ENCODE peak calls at places on chromosome 13, in four cellular contexts. T is A549, G is GM12878, B is K562. W is an unnamed sample.

GRCh38 chr13:49791753-49792549 is 531 bp downstream of the KPNA3 start:
- DNase-seq in T (peak), G (no peak), B (peak), W (peak)

GRCh38 chr13:98118865-98119264 is 24.0 kb upstream of the FARP1 start:
- DNase-seq in T (no peak), G (no peak), B (no peak), W (no peak)

GRCh38 chr13:57877596-57877995 is 246.1 kb downstream of the PCDH17 start:
- DNase-seq in T (no peak), G (no peak), B (no peak), W (no peak)

GRCh38 chr13:98370806-98371553 is 193.9 kb upstream of the RNF113B start:
- DNase-seq in T (no peak), G (no peak), B (no peak), W (no peak)

GRCh38 chr13:114203536-114203935 is 24.5 kb downstream of the CFAP97D2 start:
- DNase-seq in T (no peak), G (no peak), B (no peak), W (no peak)

GRCh38 chr13:26246154-26246553 is 7.8 kb upstream of the CDK8 start:
- DNase-seq in T (no peak), G (no peak), B (peak), W (no peak)

GRCh38 chr13:70080030-70080429 is 27.6 kb upstream of the ATXN8OS start:
- DNase-seq in T (no peak), G (no peak), B (no peak), W (no peak)

GRCh38 chr13:83577183-83577582 is 305.1 kb downstream of the SLITRK1 start:
- DNase-seq in T (no peak), G (no peak), B (no peak), W (no peak)

GRCh38 chr13:39888865-39889810 is 233.7 kb downstream of the COG6 start:
- DNase-seq in T (no peak), G (no peak), B (no peak), W (no peak)

GRCh38 chr13:38210928-38211596 is 138.6 kb upstream of the UFM1 start:
- DNase-seq in T (no peak), G (no peak), B (no peak), W (no peak)

GRCh38 chr13:96511587-96511986 is 421.7 kb downstream of the HS6ST3 start:
- DNase-seq in T (no peak), G (no peak), B (no peak), W (no peak)

GRCh38 chr13:85772379-85772778 is 26.8 kb downstream of the SLITRK6 start:
- DNase-seq in T (peak), G (no peak), B (no peak), W (no peak)

GRCh38 chr13:42612021-42612765 is 38.2 kb downstream of the TNFSF11 start:
- DNase-seq in T (no peak), G (no peak), B (no peak), W (no peak)

GRCh38 chr13:21913010-21913409 is 242.1 kb downstream of the FGF9 start:
- DNase-seq in T (no peak), G (no peak), B (peak), W (peak)

GRCh38 chr13:98083507-98083906 is 59.4 kb upstream of the FARP1 start:
- DNase-seq in T (no peak), G (no peak), B (no peak), W (no peak)

GRCh38 chr13:48571121-48571901 is 38.4 kb upstream of the RCBTB2 start:
- DNase-seq in T (no peak), G (no peak), B (no peak), W (peak)

GRCh38 chr13:37960427-37960826 is 90.9 kb upstream of the TRPC4 start:
- DNase-seq in T (no peak), G (no peak), B (peak), W (no peak)

GRCh38 chr13:36313047-36313969 is 15.7 kb upstream of the CCDC169 start:
- DNase-seq in T (no peak), G (no peak), B (no peak), W (no peak)

GRCh38 chr13:63901630-63902029 is 2486.0 kb upstream of the PCDH20 start:
- DNase-seq in T (peak), G (no peak), B (peak), W (no peak)

GRCh38 chr13:104954210-104954609 is 1581.3 kb downstream of the EFNB2 start:
- DNase-seq in T (no peak), G (no peak), B (no peak), W (no peak)

GRCh38 chr13:114109646-114110045 is 22.8 kb downstream of the RASA3 start:
- DNase-seq in T (no peak), G (no peak), B (no peak), W (no peak)

GRCh38 chr13:109348514-109349340 is 437.7 kb downstream of the IRS2 start:
- DNase-seq in T (peak), G (no peak), B (no peak), W (no peak)

GRCh38 chr13:78022164-78022877 is 103.7 kb upstream of the EDNRB start:
- DNase-seq in T (no peak), G (peak), B (no peak), W (peak)

GRCh38 chr13:82275644-82276043 is 1606.6 kb downstream of the SLITRK1 start:
- DNase-seq in T (no peak), G (no peak), B (peak), W (no peak)

GRCh38 chr13:46119883-46120614 is 15.2 kb upstream of the CPB2 start:
- DNase-seq in T (peak), G (no peak), B (peak), W (no peak)

GRCh38 chr13:75691183-75691582 is 55.1 kb downstream of the LMO7 start:
- DNase-seq in T (peak), G (no peak), B (no peak), W (no peak)

GRCh38 chr13:19605161-19605955 is 28.1 kb upstream of the MPHOSPH8 start:
- DNase-seq in T (no peak), G (no peak), B (no peak), W (no peak)

GRCh38 chr13:48731957-48732569 is 78.3 kb downstream of the CYSLTR2 start:
- DNase-seq in T (peak), G (no peak), B (peak), W (peak)

GRCh38 chr13:95099541-95099940 is 201.7 kb downstream of the ABCC4 start:
- DNase-seq in T (peak), G (no peak), B (no peak), W (no peak)

GRCh38 chr13:27258637-27259377 is 7.4 kb downstream of the RPL21 start:
- DNase-seq in T (no peak), G (no peak), B (no peak), W (no peak)

GRCh38 chr13:27257233-27257568 is 5.8 kb downstream of the RPL21 start:
- DNase-seq in T (no peak), G (no peak), B (no peak), W (no peak)

GRCh38 chr13:27261376-27261775 is 9.3 kb upstream of the RASL11A start:
- DNase-seq in T (no peak), G (no peak), B (no peak), W (no peak)

GRCh38 chr13:27259831-27260230 is 8.5 kb downstream of the RPL21 start:
- DNase-seq in T (no peak), G (no peak), B (no peak), W (no peak)

DNA sequence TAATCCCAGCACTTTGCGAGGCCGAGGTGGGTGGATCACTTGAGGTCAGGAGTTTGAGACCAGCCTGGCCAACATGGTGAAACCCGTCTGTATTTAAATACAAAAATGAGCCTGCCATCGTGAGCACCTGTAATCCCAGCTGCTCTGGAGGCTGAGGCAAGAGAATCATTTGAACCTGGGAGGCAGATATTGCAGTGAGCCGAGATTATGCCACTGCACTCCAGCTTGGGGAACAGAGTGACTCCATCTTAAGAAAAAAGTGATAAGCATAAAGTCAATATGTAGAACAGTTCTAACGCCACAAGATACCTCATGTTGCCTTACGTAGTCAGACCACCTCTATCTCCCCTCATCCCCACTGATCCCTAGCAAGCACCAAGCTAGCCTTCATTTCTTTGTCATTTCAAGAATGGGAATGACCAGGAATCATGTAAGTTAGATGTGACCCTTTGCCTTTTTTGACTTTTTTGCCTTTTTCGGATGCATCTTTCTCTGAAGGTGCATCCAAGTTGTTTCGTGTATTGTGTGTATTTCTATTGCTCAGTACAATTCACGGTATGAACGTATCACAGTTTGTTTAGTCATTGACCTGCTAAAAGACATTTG is 6.4 kb downstream of the RPL21 start:
- DNase-seq in T (no peak), G (no peak), B (no peak), W (no peak)
- TF ChIP-seq POLR2A in T (no peak), G (peak), B (peak), W (no peak)

DNA sequence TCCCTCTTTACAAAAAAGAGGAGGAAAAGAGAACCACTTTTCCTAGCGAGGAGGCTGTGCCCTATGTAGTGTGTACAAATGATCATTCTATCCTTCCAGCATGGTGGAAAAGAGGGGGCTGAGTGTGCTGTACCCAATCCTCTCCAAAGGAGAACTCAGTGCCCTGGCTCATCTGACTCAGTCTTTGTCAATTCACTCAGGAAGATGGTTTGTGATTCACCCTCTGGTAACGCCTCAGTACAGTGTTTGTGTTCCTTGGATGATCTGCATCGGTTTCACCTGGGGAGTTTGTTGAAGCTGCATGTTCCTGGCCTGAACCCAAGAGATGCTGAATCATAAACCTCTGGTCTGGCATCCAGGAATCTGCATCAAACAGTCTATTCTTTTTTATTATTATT is 18.3 kb upstream of the ENOX1 start:
- DNase-seq in T (peak), G (no peak), B (no peak), W (no peak)
- H3K4me3 ChIP-seq in T (peak), G (no peak), B (no peak), W (no peak)

GRCh38 chr13:31894931-31895330 is 136.6 kb upstream of the FRY start:
- DNase-seq in T (no peak), G (no peak), B (no peak), W (no peak)

GRCh38 chr13:31887311-31887710 is 144.3 kb upstream of the FRY start:
- DNase-seq in T (no peak), G (no peak), B (no peak), W (no peak)

GRCh38 chr13:31891472-31891871 is 140.1 kb upstream of the FRY start:
- DNase-seq in T (no peak), G (no peak), B (no peak), W (no peak)

GRCh38 chr13:31895687-31896086 is 135.9 kb upstream of the FRY start:
- DNase-seq in T (no peak), G (no peak), B (no peak), W (no peak)

DNA sequence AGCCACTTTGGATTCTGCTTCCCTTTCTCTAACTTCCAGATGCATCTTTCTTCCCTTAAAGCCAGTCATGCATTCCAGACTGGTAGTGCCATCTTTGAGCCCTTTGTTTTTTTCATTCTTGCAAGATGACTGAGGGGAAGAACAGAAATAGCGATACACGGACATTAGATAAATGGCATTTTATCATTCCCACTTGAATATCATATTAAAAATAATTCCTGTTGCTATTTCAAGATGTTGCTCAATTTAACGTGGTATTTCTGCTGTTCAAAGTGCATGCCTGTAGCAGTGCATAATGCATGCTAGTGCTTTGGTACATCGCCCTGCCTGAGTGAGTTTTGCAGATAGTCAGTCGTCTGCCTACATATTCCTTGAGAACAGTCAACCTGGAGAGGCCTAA is 140.6 kb upstream of the FRY start:
- DNase-seq in T (no peak), G (no peak), B (no peak), W (no peak)
- TF ChIP-seq MYC in T (no peak), G (no peak), B (no peak), W (no peak)

GRCh38 chr13:33033361-33033812 is 17.2 kb downstream of the KL start:
- DNase-seq in T (no peak), G (no peak), B (no peak), W (peak)
- TF ChIP-seq POLR2A in T (no peak), G (no peak), B (no peak), W (no peak)

DNA sequence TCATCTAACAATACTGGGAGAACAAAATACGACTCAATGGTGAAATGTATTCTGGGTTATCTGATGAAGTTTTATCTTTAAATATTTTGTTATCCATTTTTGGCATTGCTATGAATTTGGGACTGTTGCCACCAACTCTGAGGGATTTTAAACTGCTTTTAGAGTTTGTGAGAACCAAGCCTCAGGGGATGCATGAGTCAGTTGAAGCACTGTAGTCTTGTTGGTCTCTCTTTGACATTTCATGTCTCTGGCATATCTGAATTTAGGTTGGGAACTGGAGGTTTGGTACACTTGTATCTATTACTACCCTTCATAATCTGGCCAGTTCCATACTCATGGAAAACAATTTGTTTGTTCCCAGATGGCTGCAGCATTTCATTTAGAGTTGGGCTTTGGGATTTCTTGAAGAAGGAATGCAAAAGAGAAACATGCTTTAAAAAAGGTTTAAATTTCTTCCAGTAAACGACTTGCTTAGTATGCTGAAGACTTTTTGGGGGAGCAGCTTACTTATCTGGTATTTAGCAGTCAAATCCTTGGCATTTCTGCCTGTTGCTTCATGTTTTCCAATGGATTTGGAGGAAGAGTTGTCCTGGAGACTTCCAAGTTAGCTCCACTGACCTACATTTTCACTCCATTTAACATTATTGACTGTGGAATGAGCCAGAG is 28.9 kb downstream of the ARHGEF7 start:
- DNase-seq in T (no peak), G (no peak), B (no peak), W (no peak)
- H3K4me3 ChIP-seq in T (no peak), G (no peak), B (no peak), W (no peak)

W was measured in NB4.